ENCODE peak calls at places on chromosomes 7 and 10, in six cellular contexts. R is tibial artery; O is caudate nucleus; F is CD8-positive, alpha-beta T cell; Q is AG04450; X is A549. Y is an unnamed sample.

GRCh38 chr10:69965919-69966662 is 86.6 kb upstream of the MACROH2A2 start:
- DNase-seq in R (no peak), F (no peak), O (no peak), X (no peak), Q (no peak), Y (no peak)

GRCh38 chr10:93081296-93081695 is 7.6 kb downstream of the CYP26A1 start:
- DNase-seq in R (no peak), Q (no peak), O (no peak), F (no peak), X (no peak), Y (no peak)

GRCh38 chr10:60288291-60288690 is 101.4 kb downstream of the ANK3 start:
- DNase-seq in Q (no peak), X (no peak), O (no peak), F (no peak), R (no peak), Y (no peak)

GRCh38 chr10:113273877-113274829 is 278.7 kb upstream of the HABP2 start:
- DNase-seq in Q (no peak), X (no peak), R (peak; percentile 76), O (no peak), F (no peak), Y (no peak)

GRCh38 chr10:27673065-27673464 is 72.6 kb downstream of the MKX start:
- DNase-seq in X (no peak), R (no peak), Q (no peak), F (no peak), O (no peak), Y (no peak)

GRCh38 chr10:28892818-28893547 is 215.7 kb downstream of the BAMBI start:
- DNase-seq in R (no peak), F (no peak), O (no peak), Q (peak; percentile 21), X (no peak), Y (no peak)

GRCh38 chr7:48180981-48181380 is 9.7 kb downstream of the ABCA13 start:
- DNase-seq in R (no peak), O (no peak), F (no peak), X (no peak), Q (no peak), Y (no peak)

GRCh38 chr10:103458720-103459119 is at the start of gene CALHM1:
- DNase-seq in R (no peak), F (no peak), X (no peak), O (no peak), Q (no peak), Y (peak; percentile 42)

GRCh38 chr7:44706788-44707557 is 41.7 kb upstream of the ZMIZ2 start:
- DNase-seq in X (no peak), F (no peak), Q (no peak), O (no peak), R (peak; percentile 41), Y (no peak)

GRCh38 chr7:67937717-67938191 is 941.1 kb downstream of the TYW1 start:
- DNase-seq in F (no peak), R (no peak), X (peak; percentile 18), O (peak; percentile 10), Q (no peak), Y (no peak)

GRCh38 chr7:320297-320696 is 30.3 kb downstream of the FOXL3 start:
- DNase-seq in O (no peak), X (no peak), F (no peak), Q (no peak), R (no peak), Y (no peak)

GRCh38 chr10:36452851-36453250 is 672.5 kb upstream of the ANKRD30A start:
- DNase-seq in X (no peak), O (no peak), F (no peak), Q (no peak), R (no peak), Y (no peak)

GRCh38 chr7:129466796-129467195 is 32.6 kb downstream of the STRIP2 start:
- DNase-seq in R (no peak), X (no peak), O (no peak), F (no peak), Q (no peak), Y (no peak)